ENCODE peak calls at places on chromosomes 1 and 21, in eight cellular contexts. U is stomach, H is transverse colon, Y is A549, Z is tibial nerve, D is K562, V is GM12878, T is suprapubic skin. J is an unnamed sample.

GRCh38 chr1:247415423-247416361 is at the start of gene NLRP3:
- DNase-seq in V (no peak), H (peak), Y (no peak), Z (no peak), D (no peak), T (no peak), U (peak), J (no peak)

GRCh38 chr1:32205401-32206370 is at the start of gene IQCC:
- DNase-seq in T (peak), Y (peak), V (peak), H (peak), U (peak), Z (peak), D (peak), J (peak)

GRCh38 chr1:27418786-27419185 is 26.4 kb downstream of the GPR3 start:
- DNase-seq in Y (no peak), H (no peak), Z (no peak), U (no peak), T (no peak), V (no peak), D (no peak), J (no peak)

GRCh38 chr1:223723351-223723904 is 11.1 kb downstream of the CAPN2 start:
- DNase-seq in H (no peak), Z (no peak), Y (no peak), V (no peak), D (no peak), T (no peak), U (no peak), J (no peak)

GRCh38 chr1:177007437-177008161 is 156.9 kb downstream of the ASTN1 start:
- DNase-seq in Z (no peak), T (no peak), V (no peak), D (no peak), Y (no peak), U (no peak), H (no peak), J (no peak)

GRCh38 chr1:29579821-29580425 is 343.6 kb downstream of the PTPRU start:
- DNase-seq in V (no peak), Y (no peak), U (no peak), Z (no peak), D (no peak), H (no peak), T (no peak), J (no peak)

GRCh38 chr1:33256335-33256700 is at the start of gene ZNF362:
- DNase-seq in H (peak), Y (peak), V (no peak), D (peak), Z (no peak), U (peak), T (no peak), J (peak)

GRCh38 chr1:53091841-53092645 is 30.0 kb downstream of the PODN start:
- DNase-seq in H (no peak), D (no peak), Y (no peak), V (no peak), Z (no peak), T (no peak), U (peak), J (peak)

GRCh38 chr1:189658381-189658780 is 819.3 kb downstream of the BRINP3 start:
- DNase-seq in D (no peak), U (no peak), V (no peak), H (no peak), T (no peak), Z (no peak), Y (peak), J (no peak)

GRCh38 chr1:64092851-64093371 is 110.5 kb upstream of the UBE2U start:
- DNase-seq in D (no peak), V (no peak), U (no peak), H (no peak), Z (no peak), T (no peak), Y (no peak), J (no peak)

GRCh38 chr1:26097696-26098095 is 13.9 kb upstream of the PDIK1L start:
- DNase-seq in Z (no peak), Y (peak), T (no peak), H (no peak), D (no peak), U (no peak), V (no peak), J (no peak)

GRCh38 chr1:33234131-33234530 is 22.2 kb upstream of the ZNF362 start:
- DNase-seq in H (no peak), T (no peak), U (no peak), Z (no peak), Y (no peak), V (no peak), D (no peak), J (no peak)

GRCh38 chr1:2230781-2231666 is 2.9 kb downstream of the SKI start:
- DNase-seq in Z (no peak), V (no peak), D (peak), Y (no peak), U (no peak), H (peak), T (no peak), J (peak)

GRCh38 chr1:201184734-201185453 is 5.7 kb upstream of the IGFN1 start:
- DNase-seq in D (peak), V (no peak), H (peak), T (peak), Z (no peak), Y (peak), U (peak), J (peak)

GRCh38 chr21:40863839-40864238 is 16.9 kb upstream of the DSCAM start:
- DNase-seq in U (no peak), Z (no peak), D (no peak), H (no peak), Y (no peak), V (no peak), T (no peak), J (peak)

GRCh38 chr1:223776826-223777454 is 64.6 kb downstream of the CAPN2 start:
- DNase-seq in V (no peak), Z (no peak), U (no peak), H (no peak), T (no peak), D (no peak), Y (no peak), J (no peak)

GRCh38 chr1:64263335-64263734 is 59.9 kb downstream of the UBE2U start:
- DNase-seq in H (no peak), V (no peak), D (no peak), Z (no peak), Y (no peak), U (no peak), T (no peak), J (no peak)

GRCh38 chr1:108668777-108669176 is 7.9 kb upstream of the HENMT1 start:
- DNase-seq in D (no peak), Y (no peak), Z (no peak), U (no peak), H (no peak), V (no peak), T (no peak), J (no peak)

GRCh38 chr21:21675601-21676000 is 677.4 kb downstream of the NCAM2 start:
- DNase-seq in Z (no peak), D (no peak), V (no peak), H (no peak), U (no peak), T (no peak), Y (no peak), J (no peak)

GRCh38 chr1:13687361-13687760 is 12.6 kb upstream of the PRDM2 start:
- DNase-seq in Y (no peak), U (no peak), Z (no peak), V (no peak), T (no peak), H (no peak), D (no peak), J (no peak)

GRCh38 chr1:230796626-230797025 is 49.4 kb downstream of the CAPN9 start:
- DNase-seq in T (no peak), Y (no peak), H (no peak), D (no peak), Z (no peak), U (no peak), V (no peak), J (no peak)

GRCh38 chr1:61149010-61149860 is 66.9 kb downstream of the NFIA start:
- DNase-seq in Z (no peak), U (no peak), V (no peak), D (no peak), T (no peak), Y (no peak), H (no peak), J (no peak)

GRCh38 chr1:66380452-66381212 is 153.3 kb upstream of the SGIP1 start:
- DNase-seq in V (peak), T (no peak), U (peak), H (peak), Y (no peak), D (no peak), Z (no peak), J (peak)

GRCh38 chr1:207049974-207050391 is 1.0 kb downstream of the YOD1 start:
- DNase-seq in Y (peak), T (no peak), U (peak), H (peak), V (no peak), D (peak), Z (no peak), J (peak)

GRCh38 chr1:29124366-29125236 is 898 bp upstream of the TMEM200B start:
- DNase-seq in D (peak), H (peak), V (no peak), T (peak), Z (peak), Y (peak), U (peak), J (peak)

GRCh38 chr1:61642475-61643232 is 82.3 kb downstream of the TM2D1 start:
- DNase-seq in V (no peak), U (no peak), Z (no peak), H (no peak), Y (no peak), T (no peak), D (no peak), J (no peak)

GRCh38 chr1:28369518-28370219 is at the start of gene PHACTR4:
- DNase-seq in Y (peak), D (peak), V (peak), U (peak), T (peak), Z (peak), H (peak), J (peak)

GRCh38 chr1:224683981-224684380 is 67.9 kb downstream of the CNIH3 start:
- DNase-seq in Y (no peak), H (no peak), Z (no peak), U (no peak), V (no peak), T (no peak), D (no peak), J (no peak)

GRCh38 chr21:29403922-29404538 is 105.3 kb downstream of the BACH1 start:
- DNase-seq in D (no peak), T (no peak), V (no peak), U (no peak), Y (peak), Z (no peak), H (no peak), J (peak)

GRCh38 chr1:225467193-225468020 is 39.6 kb upstream of the LBR start:
- DNase-seq in T (no peak), H (peak), D (no peak), Z (no peak), Y (no peak), V (peak), U (peak), J (peak)

GRCh38 chr1:66271216-66271903 is 262.6 kb upstream of the SGIP1 start:
- DNase-seq in H (peak), U (peak), D (no peak), Z (peak), V (no peak), Y (peak), T (peak), J (peak)

GRCh38 chr1:152654110-152654509 is 9.1 kb upstream of the LCE2D start:
- DNase-seq in D (peak), U (peak), Y (peak), Z (no peak), H (peak), T (peak), V (no peak), J (no peak)

GRCh38 chr1:106746448-106747085 is 309.9 kb upstream of the PRMT6 start:
- DNase-seq in D (no peak), Y (no peak), V (no peak), U (no peak), H (no peak), T (no peak), Z (no peak), J (no peak)

GRCh38 chr1:24009406-24009805 is 29.3 kb upstream of the SRSF10 start:
- DNase-seq in D (no peak), T (no peak), Y (no peak), U (no peak), H (no peak), Z (no peak), V (no peak), J (no peak)

GRCh38 chr1:1779691-1780597 is 1.7 kb upstream of the NADK start:
- DNase-seq in Y (no peak), U (peak), H (peak), V (peak), D (peak), Z (peak), T (no peak), J (peak)

GRCh38 chr1:21206117-21206516 is 29.4 kb upstream of the EIF4G3 start:
- DNase-seq in T (no peak), Z (no peak), U (no peak), Y (no peak), D (no peak), H (no peak), V (no peak), J (no peak)

GRCh38 chr1:201546093-201546492 is 7.2 kb downstream of the NAV1 start:
- DNase-seq in V (peak), Y (peak), Z (no peak), T (peak), U (no peak), H (no peak), D (no peak), J (no peak)

GRCh38 chr1:216032977-216033376 is 390.3 kb downstream of the USH2A start:
- DNase-seq in Z (no peak), H (no peak), V (no peak), D (no peak), U (no peak), T (no peak), Y (no peak), J (no peak)

GRCh38 chr1:86852289-86852688 is 61.6 kb downstream of the SELENOF start:
- DNase-seq in D (no peak), Z (no peak), U (no peak), V (no peak), H (no peak), T (no peak), Y (no peak), J (no peak)

GRCh38 chr1:50976111-50976889 is 6.3 kb downstream of the CDKN2C start:
- DNase-seq in Y (peak), Z (no peak), H (no peak), D (peak), T (no peak), U (no peak), V (no peak), J (no peak)

GRCh38 chr1:209657140-209657879 is 5.1 kb upstream of the LAMB3 start:
- DNase-seq in T (no peak), Z (no peak), Y (no peak), V (no peak), D (no peak), H (no peak), U (no peak), J (peak)

GRCh38 chr1:209653915-209654351 is 1.7 kb upstream of the LAMB3 start:
- DNase-seq in V (no peak), Z (no peak), T (no peak), H (peak), U (peak), Y (no peak), D (no peak), J (peak)

GRCh38 chr1:209657918-209658317 is 5.7 kb upstream of the LAMB3 start:
- DNase-seq in T (no peak), Z (no peak), Y (no peak), H (no peak), U (no peak), D (no peak), V (no peak), J (no peak)

GRCh38 chr1:209655412-209655811 is 3.2 kb upstream of the LAMB3 start:
- DNase-seq in D (no peak), H (no peak), Y (no peak), U (no peak), V (no peak), T (no peak), Z (no peak), J (no peak)

DNA sequence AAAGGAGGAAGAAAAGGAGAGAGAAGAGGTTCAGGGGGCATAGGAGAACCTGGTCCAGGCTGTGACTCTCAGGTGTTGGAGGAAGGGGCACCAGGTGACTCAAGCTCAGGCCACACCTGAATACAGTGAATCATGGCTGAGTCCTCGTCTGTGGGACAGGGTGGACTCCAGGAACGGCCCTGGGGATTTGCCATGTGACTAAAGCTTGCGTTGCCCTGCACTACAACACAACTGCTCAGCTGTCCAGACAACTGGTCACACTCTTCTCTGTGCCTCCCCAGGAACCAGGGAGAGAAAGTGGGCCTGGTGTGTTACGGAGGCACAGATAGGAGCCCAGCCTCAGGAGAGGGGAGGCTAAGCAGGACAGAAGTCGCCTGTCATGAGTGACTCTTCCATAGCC is 3.6 kb upstream of the LAMB3 start:
- DNase-seq in V (no peak), Y (no peak), T (no peak), D (no peak), U (peak), Z (no peak), H (peak), J (no peak)
- TF ChIP-seq EP300 in V (no peak), Y (no peak), T (no peak), D (no peak), U (no peak), Z (no peak), H (no peak), J (no peak)

GRCh38 chr1:166166701-166167394 is at the start of gene FAM78B:
- DNase-seq in Y (peak), U (peak), Z (peak), H (peak), V (peak), D (peak), T (peak), J (peak)
- TF ChIP-seq CTCF in Y (no peak), U (no peak), Z (no peak), H (peak), V (peak), D (peak), T (no peak), J (no peak)

GRCh38 chr1:222418654-222419053 is 129.2 kb downstream of the HHIPL2 start:
- DNase-seq in U (no peak), Z (no peak), V (no peak), D (no peak), Y (no peak), H (no peak), T (no peak), J (no peak)
- H3K4me3 ChIP-seq in U (no peak), Z (no peak), V (no peak), D (no peak), Y (no peak), H (no peak), T (no peak), J (no peak)

GRCh38 chr21:35350965-35351364 is 301.9 kb upstream of the RUNX1 start:
- DNase-seq in Y (no peak), H (no peak), T (no peak), U (no peak), D (no peak), V (no peak), Z (no peak), J (no peak)
- TF ChIP-seq EP300 in Y (no peak), H (no peak), T (no peak), U (no peak), D (no peak), V (no peak), Z (no peak), J (no peak)

GRCh38 chr1:40475268-40475667 is 1.8 kb upstream of the ZFP69 start:
- DNase-seq in U (no peak), V (no peak), D (no peak), Z (no peak), T (no peak), Y (no peak), H (no peak), J (no peak)

GRCh38 chr1:40478276-40478675 is 1.2 kb downstream of the ZFP69 start:
- DNase-seq in Z (no peak), H (no peak), Y (no peak), T (no peak), V (no peak), U (no peak), D (no peak), J (no peak)

GRCh38 chr1:40476924-40477679 is at the start of gene ZFP69:
- DNase-seq in Y (no peak), U (peak), D (peak), H (peak), Z (peak), T (peak), V (no peak), J (peak)

GRCh38 chr1:40477680-40478057 is 579 bp downstream of the ZFP69 start:
- DNase-seq in V (no peak), T (no peak), D (peak), H (peak), U (no peak), Y (no peak), Z (no peak), J (no peak)

DNA sequence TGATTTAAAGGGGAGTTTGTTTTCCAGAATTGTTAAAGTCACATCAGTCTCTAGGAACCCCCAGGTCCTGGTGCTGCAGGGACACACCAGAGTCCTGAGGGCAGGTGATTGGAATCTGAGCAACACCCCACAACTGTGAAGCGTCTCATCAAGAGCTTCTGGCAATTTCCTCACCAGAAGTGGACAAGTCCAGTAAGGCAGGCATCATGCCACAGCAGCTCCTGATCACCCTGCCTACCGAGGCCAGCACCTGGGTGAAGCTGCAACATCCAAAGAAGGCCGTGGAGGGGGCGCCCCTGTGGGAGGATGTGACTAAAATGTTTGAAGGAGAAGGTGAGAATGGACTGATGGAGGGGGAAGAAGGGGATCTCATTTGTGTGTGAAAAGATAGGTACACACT is 2.1 kb downstream of the ZFP69 start:
- DNase-seq in Y (no peak), V (no peak), H (no peak), Z (no peak), T (no peak), U (no peak), D (no peak), J (no peak)
- TF ChIP-seq CTCF in Y (no peak), V (no peak), H (no peak), Z (no peak), T (no peak), U (no peak), D (no peak), J (no peak)

DNA sequence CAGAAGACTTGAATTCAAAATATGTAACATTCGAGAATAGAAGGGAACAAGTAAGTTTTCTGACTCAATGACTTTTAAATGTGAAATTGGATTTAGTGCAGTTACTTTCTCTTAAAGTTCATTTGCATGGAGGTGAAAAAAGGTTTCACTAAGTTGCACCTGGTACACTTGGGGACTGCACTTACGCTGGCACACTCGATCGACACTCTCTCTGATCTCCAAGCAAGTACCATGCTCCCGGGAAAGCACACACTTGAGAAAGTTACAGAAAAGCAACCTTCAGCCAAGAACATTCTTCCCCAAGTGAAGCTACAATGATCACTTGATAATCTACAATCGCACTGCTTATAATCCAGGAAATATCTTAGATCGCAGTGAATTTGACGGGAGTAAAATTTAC is 63.1 kb downstream of the COQ8A start:
- DNase-seq in H (no peak), T (no peak), Z (no peak), V (no peak), D (no peak), U (no peak), Y (no peak), J (no peak)
- H3K4me3 ChIP-seq in H (no peak), T (no peak), Z (no peak), V (no peak), D (no peak), U (no peak), Y (no peak), J (no peak)

DNA sequence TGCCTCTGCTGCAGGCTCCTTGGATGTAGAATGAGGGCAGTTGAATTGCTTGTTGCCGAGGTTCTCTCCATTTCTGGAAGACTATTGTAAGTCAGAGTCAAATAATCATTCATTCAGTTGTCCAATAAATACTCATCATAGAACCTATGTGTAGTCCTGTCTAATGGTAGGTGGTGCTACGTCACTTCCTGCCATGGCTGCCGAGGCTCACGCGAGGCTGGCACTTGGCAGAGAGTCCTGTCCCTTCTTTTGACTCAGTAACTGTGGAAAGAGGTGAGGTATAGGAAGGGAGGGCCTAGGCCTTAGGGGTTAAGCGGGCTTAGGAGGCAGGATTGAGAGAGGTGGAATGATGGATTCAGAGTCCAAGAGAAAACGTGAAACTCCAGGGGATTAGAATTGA is 9.7 kb downstream of the ADARB1 start:
- DNase-seq in Z (no peak), U (no peak), Y (no peak), D (no peak), T (no peak), V (no peak), H (no peak), J (no peak)
- TF ChIP-seq EP300 in Z (no peak), U (no peak), Y (no peak), D (no peak), T (no peak), V (no peak), H (no peak), J (no peak)